ENCODE peak calls at places on chromosomes 2 and 18, in ten cellular contexts. C is aorta, I is upper lobe of right lung, P is esophagus squamous epithelium, X is A549, D is uterus, O is substantia nigra, Z is GM23248, N is stomach, R is RWPE1. V is an unnamed sample.

GRCh38 chr2:95311821-95312542 is 14.8 kb downstream of the KCNIP3 start:
- DNase-seq in N (no peak), D (no peak), P (no peak), I (no peak), O (no peak), X (no peak), C (no peak), R (no peak), Z (no peak), V (no peak)

GRCh38 chr18:6598657-6599056 is 130.9 kb upstream of the ARHGAP28 start:
- DNase-seq in X (no peak), I (no peak), N (no peak), C (no peak), O (no peak), D (no peak), P (no peak), Z (no peak), R (no peak), V (no peak)

GRCh38 chr2:185201063-185201462 is 537.5 kb upstream of the FSIP2 start:
- DNase-seq in D (no peak), R (no peak), I (no peak), N (no peak), O (no peak), Z (no peak), X (no peak), P (no peak), C (no peak), V (no peak)

GRCh38 chr18:48339692-48340091 is 69.5 kb downstream of the ZBTB7C start:
- DNase-seq in R (no peak), O (no peak), N (no peak), I (no peak), D (no peak), Z (no peak), X (no peak), C (no peak), P (no peak), V (no peak)

GRCh38 chr2:83817511-83817910 is 641.6 kb downstream of the SUCLG1 start:
- DNase-seq in R (no peak), Z (peak; percentile 32), C (no peak), P (no peak), O (no peak), X (no peak), N (no peak), I (no peak), D (no peak), V (no peak)

GRCh38 chr2:159982270-159982669 is 80.1 kb downstream of the PLA2R1 start:
- DNase-seq in I (no peak), O (no peak), X (no peak), Z (peak; percentile 93), P (no peak), R (peak; percentile 83), N (no peak), C (peak; percentile 47), D (peak; percentile 71), V (peak; percentile 14)

GRCh38 chr2:120785228-120785966 is 49.7 kb downstream of the GLI2 start:
- DNase-seq in X (no peak), D (no peak), R (no peak), N (no peak), Z (no peak), P (no peak), I (no peak), O (no peak), C (no peak), V (no peak)

GRCh38 chr18:59575995-59576394 is 121.2 kb downstream of the CCBE1 start:
- DNase-seq in X (no peak), I (no peak), R (no peak), Z (no peak), O (no peak), N (no peak), C (no peak), D (no peak), P (no peak), V (no peak)

GRCh38 chr18:40874233-40874632 is 1080.8 kb upstream of the PIK3C3 start:
- DNase-seq in Z (peak; percentile 58), O (no peak), I (no peak), N (no peak), D (no peak), P (no peak), C (no peak), X (no peak), R (no peak), V (no peak)

GRCh38 chr2:197453914-197454398 is 604 bp downstream of the COQ10B start:
- DNase-seq in O (no peak), P (peak; percentile 28), C (no peak), Z (no peak), X (peak; percentile 53), R (peak; percentile 82), I (no peak), N (peak; percentile 70), D (no peak), V (peak; percentile 64)

GRCh38 chr2:234955091-234955511 is 3.3 kb downstream of the SH3BP4 start:
- DNase-seq in I (no peak), O (no peak), R (no peak), Z (no peak), D (no peak), N (no peak), X (no peak), P (no peak), C (no peak), V (no peak)

GRCh38 chr2:234951386-234952269 is at the start of gene SH3BP4:
- DNase-seq in P (no peak), O (peak; percentile 75), D (peak; percentile 83), N (peak; percentile 88), Z (peak; percentile 92), X (peak; percentile 63), C (peak; percentile 87), I (peak; percentile 91), R (peak; percentile 89), V (peak; percentile 70)

GRCh38 chr2:234954551-234954992 is 2.8 kb downstream of the SH3BP4 start:
- DNase-seq in C (no peak), D (no peak), N (no peak), O (no peak), R (no peak), I (no peak), P (no peak), Z (peak; percentile 68), X (no peak), V (no peak)

GRCh38 chr2:234952270-234953115 is 676 bp downstream of the SH3BP4 start:
- DNase-seq in I (peak; percentile 69), Z (peak; percentile 50), C (peak; percentile 54), R (no peak), D (no peak), X (no peak), P (no peak), O (no peak), N (peak; percentile 53), V (no peak)

DNA sequence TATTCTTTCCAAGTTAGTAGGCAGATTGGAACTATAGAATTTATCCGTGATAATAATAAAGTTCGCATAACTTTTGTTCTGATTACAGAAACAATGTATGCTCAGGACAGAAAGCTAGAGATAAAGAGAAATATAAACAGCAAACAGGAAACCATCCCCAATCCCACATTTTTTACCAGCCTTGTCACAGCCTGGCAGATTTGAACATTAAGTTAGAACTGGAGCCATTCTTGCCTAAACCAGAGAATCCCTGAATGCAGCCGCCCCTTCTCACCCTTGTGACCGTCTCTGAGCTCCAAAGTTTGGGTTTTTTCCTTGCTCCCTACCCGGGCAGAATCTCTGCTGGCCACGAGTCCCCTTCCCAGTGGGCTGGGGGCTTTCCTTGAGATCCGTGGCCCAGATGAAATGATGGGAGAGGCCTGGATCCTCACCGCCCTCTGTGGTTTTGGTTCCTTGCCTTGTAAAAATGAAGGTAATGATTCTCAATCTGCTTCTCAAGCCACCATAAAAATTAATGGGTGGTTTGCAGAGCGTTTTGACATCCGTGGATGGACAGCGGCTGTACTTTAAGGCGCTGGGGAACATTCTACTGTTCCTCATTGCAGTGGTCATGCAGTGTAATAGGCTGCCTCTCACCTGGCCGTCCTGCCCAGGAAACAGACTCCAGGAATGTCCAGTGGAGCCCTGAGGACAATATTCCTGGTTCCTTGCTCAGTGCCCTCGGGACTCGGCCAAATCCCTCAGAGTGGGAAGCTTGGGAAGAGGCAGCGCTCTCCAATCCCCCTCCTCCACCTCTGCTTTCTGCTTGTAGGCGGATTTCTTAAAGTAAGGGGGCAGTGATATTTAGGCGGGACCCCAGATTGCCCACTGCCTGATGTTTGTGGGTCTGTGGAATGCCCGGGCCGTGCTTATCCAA is 1.6 kb downstream of the SH3BP4 start:
- DNase-seq in R (no peak), D (no peak), C (no peak), N (peak; percentile 58), X (no peak), P (no peak), I (no peak), O (no peak), Z (peak; percentile 70), V (no peak)
- H3K27ac ChIP-seq in R (peak overlapping the region; percentile 94), D (peak overlapping the region; percentile 78), C (no peak overlapping the region), N (peak overlapping the region; percentile 89), X (peak overlapping the region; percentile 98), P (peak overlapping the region; percentile 85), I (peak overlapping the region; percentile 75), O (peak overlapping the region; percentile 92), Z (peak overlapping the region; percentile 78), V (peak overlapping the region; percentile 84)

GRCh38 chr2:238947243-238947760 is 99.4 kb downstream of the TWIST2 start:
- DNase-seq in O (no peak), I (peak; percentile 46), N (peak; percentile 14), R (no peak), D (no peak), Z (no peak), X (no peak), C (no peak), P (no peak), V (no peak)
- H3K27ac ChIP-seq in O (no peak overlapping the region), I (no peak overlapping the region), N (no peak overlapping the region), R (peak overlapping the region; percentile 86), D (no peak overlapping the region), Z (peak overlapping the region; percentile 89), X (no peak overlapping the region), C (no peak overlapping the region), P (no peak overlapping the region), V (no peak overlapping the region)

GRCh38 chr2:27125104-27125503 is 1.5 kb downstream of the ABHD1 start:
- DNase-seq in Z (no peak), R (no peak), X (no peak), I (no peak), O (no peak), N (no peak), D (no peak), C (no peak), P (no peak), V (no peak)
- H3K27ac ChIP-seq in Z (no peak overlapping the region), R (no peak overlapping the region), X (no peak overlapping the region), I (no peak overlapping the region), O (no peak overlapping the region), N (no peak overlapping the region), D (no peak overlapping the region), C (no peak overlapping the region), P (no peak overlapping the region), V (no peak overlapping the region)

DNA sequence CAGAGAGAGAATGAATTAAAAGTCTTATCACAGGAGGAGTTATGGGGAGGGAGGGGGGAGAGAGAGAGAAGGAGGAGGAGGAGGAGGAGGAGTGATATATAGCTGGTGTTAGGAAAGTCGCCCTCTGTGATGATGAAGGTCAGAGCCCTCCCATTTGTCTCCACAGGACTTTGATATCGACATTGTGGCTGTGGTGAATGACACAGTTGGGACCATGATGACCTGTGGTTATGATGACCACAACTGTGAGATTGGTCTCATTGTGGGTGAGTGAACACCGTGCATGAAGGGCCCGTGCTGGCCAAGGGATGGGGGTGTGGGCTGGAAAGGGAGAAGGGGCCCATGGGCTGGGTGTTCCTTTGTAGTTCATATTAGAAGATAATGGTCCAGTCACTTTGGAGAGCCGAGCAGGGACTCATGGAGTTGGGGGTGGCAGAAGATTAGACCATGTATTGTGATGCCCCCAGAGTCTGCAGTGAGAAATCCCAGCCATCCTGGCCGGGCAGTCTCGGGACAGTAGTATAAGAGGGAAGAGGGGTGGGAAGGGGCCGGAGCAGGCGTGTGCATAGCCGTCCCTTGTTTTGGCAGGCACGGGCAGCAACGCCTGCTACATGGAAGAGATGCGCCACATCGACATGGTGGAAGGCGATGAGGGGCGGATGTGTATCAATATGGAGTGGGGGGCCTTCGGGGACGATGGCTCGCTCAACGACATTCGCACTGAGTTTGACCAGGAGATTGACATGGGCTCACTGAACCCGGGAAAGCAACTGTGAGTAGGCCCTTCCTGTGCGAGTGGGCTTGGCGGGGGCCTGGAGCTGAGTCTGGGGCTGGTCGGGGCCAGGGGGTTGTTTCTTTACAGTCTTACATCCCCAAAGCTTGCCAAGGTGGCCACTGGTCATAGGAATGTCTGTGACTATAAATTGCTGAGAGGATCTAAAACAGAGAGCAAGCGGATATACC is 40.0 kb downstream of the HK2 start:
- DNase-seq in X (no peak), Z (no peak), R (no peak), P (no peak), O (no peak), D (peak; percentile 22), I (peak; percentile 51), C (no peak), N (no peak), V (no peak)
- H3K27ac ChIP-seq in X (no peak overlapping the region), Z (peak overlapping the region; percentile 94), R (peak overlapping the region; percentile 88), P (peak overlapping the region; percentile 59), O (no peak overlapping the region), D (peak overlapping the region; percentile 41), I (peak overlapping the region; percentile 75), C (no peak overlapping the region), N (no peak overlapping the region), V (no peak overlapping the region)

V was measured in tibial nerve.